ENCODE peak calls at places on chromosomes 7 and 10, in eight cellular contexts. Z, K, A, I, D, W, S and Y are unnamed samples.
A peak's percentile ranks its signal among the peaks of the same experiment; 100 is the strongest.

GRCh38 chr10:18008989-18009388 is 57.3 kb downstream of the SLC39A12 start:
- DNase-seq in Z (no peak), K (no peak), A (no peak), I (no peak), D (no peak), W (no peak), S (no peak), Y (no peak)

GRCh38 chr10:110416776-110417732 is 80.7 kb upstream of the DUSP5 start:
- DNase-seq in Z (no peak), K (no peak), A (peak; percentile 78), I (no peak), D (no peak), W (no peak), S (no peak), Y (no peak)

GRCh38 chr7:148773344-148773743 is 74.6 kb downstream of the CUL1 start:
- DNase-seq in Z (no peak), K (no peak), A (peak; percentile 74), I (no peak), D (no peak), W (peak; percentile 77), S (no peak), Y (no peak)

GRCh38 chr7:36967387-36967786 is 243.1 kb upstream of the AOAH start:
- DNase-seq in Z (no peak), K (no peak), A (peak; percentile 87), I (no peak), D (no peak), W (no peak), S (peak; percentile 47), Y (peak; percentile 65)

GRCh38 chr7:5827755-5828154 is 46.3 kb upstream of the RNF216 start:
- DNase-seq in Z (no peak), K (no peak), A (no peak), I (peak; percentile 41), D (no peak), W (no peak), S (no peak), Y (peak; percentile 60)

GRCh38 chr7:154638286-154638685 is 364.6 kb downstream of the PAXIP1 start:
- DNase-seq in Z (no peak), K (no peak), A (no peak), I (no peak), D (no peak), W (no peak), S (no peak), Y (no peak)

GRCh38 chr10:14120812-14121211 is 209.9 kb downstream of the FRMD4A start:
- DNase-seq in Z (no peak), K (no peak), A (no peak), I (no peak), D (no peak), W (no peak), S (no peak), Y (no peak)

GRCh38 chr10:75335191-75335590 is 66.4 kb downstream of the ZNF503 start:
- DNase-seq in Z (no peak), K (no peak), A (no peak), I (peak; percentile 39), D (no peak), W (no peak), S (no peak), Y (no peak)

GRCh38 chr10:42738669-42739068 is 43.9 kb upstream of the BMS1 start:
- DNase-seq in Z (no peak), K (no peak), A (no peak), I (no peak), D (no peak), W (no peak), S (no peak), Y (no peak)

GRCh38 chr7:157539521-157539920 is 202.7 kb downstream of the DNAJB6 start:
- DNase-seq in Z (peak; percentile 31), K (no peak), A (no peak), I (no peak), D (no peak), W (no peak), S (no peak), Y (peak; percentile 9)

GRCh38 chr7:39407139-39407538 is 159.1 kb upstream of the YAE1 start:
- DNase-seq in Z (no peak), K (no peak), A (no peak), I (no peak), D (no peak), W (no peak), S (no peak), Y (no peak)

GRCh38 chr7:16916111-16916639 is 34.4 kb upstream of the AGR3 start:
- DNase-seq in Z (no peak), K (no peak), A (peak; percentile 80), I (no peak), D (no peak), W (no peak), S (no peak), Y (no peak)

GRCh38 chr7:621572-622285 is 102.1 kb upstream of the PDGFA start:
- DNase-seq in Z (peak; percentile 35), K (no peak), A (no peak), I (no peak), D (no peak), W (no peak), S (no peak), Y (no peak)

GRCh38 chr7:157615101-157615817 is 278.5 kb downstream of the DNAJB6 start:
- DNase-seq in Z (peak; percentile 58), K (no peak), A (no peak), I (peak; percentile 54), D (no peak), W (no peak), S (no peak), Y (peak; percentile 7)

GRCh38 chr10:84097787-84098353 is 41.4 kb upstream of the GHITM start:
- DNase-seq in Z (no peak), K (no peak), A (no peak), I (peak; percentile 19), D (no peak), W (no peak), S (no peak), Y (no peak)

GRCh38 chr10:111079241-111079760 is 2.5 kb downstream of the ADRA2A start:
- DNase-seq in Z (no peak), K (no peak), A (no peak), I (no peak), D (no peak), W (no peak), S (no peak), Y (no peak)

GRCh38 chr7:98521089-98521692 is 95.9 kb upstream of the NPTX2 start:
- DNase-seq in Z (peak; percentile 51), K (no peak), A (no peak), I (no peak), D (no peak), W (no peak), S (no peak), Y (no peak)

GRCh38 chr10:90458054-90458453 is 399.8 kb downstream of the HTR7 start:
- DNase-seq in Z (no peak), K (no peak), A (no peak), I (no peak), D (no peak), W (no peak), S (no peak), Y (no peak)

GRCh38 chr7:101693498-101694091 is 64.5 kb upstream of the MYL10 start:
- DNase-seq in Z (no peak), K (no peak), A (no peak), I (no peak), D (no peak), W (no peak), S (no peak), Y (no peak)

GRCh38 chr10:69064762-69065328 is 23.1 kb upstream of the SRGN start:
- DNase-seq in Z (no peak), K (no peak), A (no peak), I (no peak), D (no peak), W (no peak), S (no peak), Y (no peak)

GRCh38 chr10:35795131-35795819 is 153.2 kb upstream of the FZD8 start:
- DNase-seq in Z (no peak), K (no peak), A (peak; percentile 68), I (no peak), D (no peak), W (no peak), S (no peak), Y (no peak)

GRCh38 chr7:42493436-42494198 is 256.6 kb upstream of the GLI3 start:
- DNase-seq in Z (peak; percentile 92), K (peak; percentile 10), A (peak; percentile 77), I (no peak), D (no peak), W (no peak), S (peak; percentile 19), Y (peak; percentile 64)

GRCh38 chr10:75547391-75548298 is 116.2 kb downstream of the LRMDA start:
- DNase-seq in Z (no peak), K (no peak), A (peak; percentile 97), I (no peak), D (no peak), W (no peak), S (no peak), Y (no peak)

GRCh38 chr10:85919358-85920022 is 447.1 kb downstream of the GRID1 start:
- DNase-seq in Z (no peak), K (no peak), A (peak; percentile 26), I (no peak), D (no peak), W (no peak), S (no peak), Y (no peak)

GRCh38 chr7:101390901-101391301 is 28.2 kb downstream of the COL26A1 start:
- DNase-seq in Z (no peak), K (no peak), A (no peak), I (no peak), D (no peak), W (no peak), S (no peak), Y (peak; percentile 56)

GRCh38 chr10:78664929-78665525 is 403.7 kb upstream of the ZMIZ1 start:
- DNase-seq in Z (no peak), K (no peak), A (peak; percentile 30), I (no peak), D (no peak), W (no peak), S (no peak), Y (no peak)

GRCh38 chr10:17882557-17882956 is 69.2 kb upstream of the SLC39A12 start:
- DNase-seq in Z (no peak), K (no peak), A (no peak), I (no peak), D (no peak), W (no peak), S (no peak), Y (no peak)

GRCh38 chr10:92553959-92554358 is 19.9 kb downstream of the IDE start:
- DNase-seq in Z (no peak), K (no peak), A (no peak), I (no peak), D (no peak), W (no peak), S (no peak), Y (no peak)

GRCh38 chr7:45962861-45963260 is 41.8 kb upstream of the IGFBP3 start:
- DNase-seq in Z (no peak), K (no peak), A (no peak), I (no peak), D (no peak), W (no peak), S (no peak), Y (no peak)

GRCh38 chr7:121041516-121042148 is 53.1 kb downstream of the CPED1 start:
- DNase-seq in Z (no peak), K (no peak), A (no peak), I (no peak), D (no peak), W (no peak), S (no peak), Y (no peak)